ENCODE peak calls at places on chromosomes 2 and 18, in seven cellular contexts. Z is fibroblast of pulmonary artery; J is cerebellum; I is Ammon's horn; L is CD8-positive, alpha-beta T cell; W is stimulated activated CD8-positive, alpha-beta memory T cell treated with anti-CD3 and anti-CD28 coated beads, Interleukin-7, amount 100 ng/mL, for 1 hour; C is NCI-H1092 treated with DMSO at 0.1 percent for 48 hours. R is an unnamed sample.

GRCh38 chr2:144587306-144587705 is 67.4 kb upstream of the ZEB2 start:
- DNase-seq in Z (no peak), J (no peak), I (no peak), L (no peak), W (no peak), C (no peak), R (no peak)

GRCh38 chr18:23495723-23496440 is 7.4 kb upstream of the RMC1 start:
- DNase-seq in Z (no peak), J (peak), I (no peak), L (no peak), W (no peak), C (peak), R (peak)

GRCh38 chr2:38406597-38407110 is 29.6 kb upstream of the ATL2 start:
- DNase-seq in Z (peak), J (no peak), I (no peak), L (no peak), W (no peak), C (no peak), R (no peak)

GRCh38 chr2:229728360-229728759 is 14.0 kb upstream of the DNER start:
- DNase-seq in Z (no peak), J (no peak), I (no peak), L (no peak), W (no peak), C (no peak), R (no peak)

GRCh38 chr2:226837787-226838603 is 2.1 kb downstream of the RHBDD1 start:
- DNase-seq in Z (no peak), J (no peak), I (no peak), L (no peak), W (no peak), C (no peak), R (no peak)

GRCh38 chr2:120227111-120227991 is 4.2 kb upstream of the TMEM185B start:
- DNase-seq in Z (no peak), J (no peak), I (no peak), L (no peak), W (no peak), C (no peak), R (no peak)

GRCh38 chr2:197269815-197270214 is 40.8 kb downstream of the ANKRD44 start:
- DNase-seq in Z (no peak), J (no peak), I (no peak), L (no peak), W (no peak), C (no peak), R (no peak)

GRCh38 chr2:149221898-149222297 is 108.5 kb upstream of the LYPD6 start:
- DNase-seq in Z (no peak), J (no peak), I (no peak), L (no peak), W (no peak), C (no peak), R (no peak)

GRCh38 chr2:158973511-158973956 is 5.1 kb downstream of the TANC1 start:
- DNase-seq in Z (no peak), J (no peak), I (no peak), L (no peak), W (no peak), C (peak), R (no peak)

GRCh38 chr2:98088261-98088660 is 1.3 kb downstream of the VWA3B start:
- DNase-seq in Z (no peak), J (no peak), I (peak), L (no peak), W (no peak), C (no peak), R (no peak)

GRCh38 chr2:227324671-227325055 is 388 bp upstream of the MFF start:
- DNase-seq in Z (no peak), J (peak), I (peak), L (no peak), W (no peak), C (no peak), R (no peak)

GRCh38 chr2:57888463-57888862 is 158.1 kb upstream of the VRK2 start:
- DNase-seq in Z (no peak), J (no peak), I (no peak), L (no peak), W (no peak), C (no peak), R (no peak)

GRCh38 chr2:60053791-60054190 is 499.7 kb downstream of the BCL11A start:
- DNase-seq in Z (no peak), J (no peak), I (no peak), L (no peak), W (no peak), C (no peak), R (no peak)

GRCh38 chr2:204180671-204181070 is 244.1 kb downstream of the ICOS start:
- DNase-seq in Z (no peak), J (no peak), I (no peak), L (no peak), W (no peak), C (peak), R (no peak)

GRCh38 chr18:34886162-34886561 is 155.1 kb upstream of the MAPRE2 start:
- DNase-seq in Z (no peak), J (no peak), I (no peak), L (no peak), W (no peak), C (no peak), R (no peak)

GRCh38 chr2:19949071-19949470 is 40.8 kb downstream of the WDR35 start:
- DNase-seq in Z (peak), J (no peak), I (no peak), L (no peak), W (no peak), C (no peak), R (no peak)

GRCh38 chr2:233600361-233600760 is 17.1 kb upstream of the UGT1A8 start:
- DNase-seq in Z (no peak), J (no peak), I (no peak), L (no peak), W (no peak), C (no peak), R (no peak)

GRCh38 chr2:25567406-25567805 is 106.0 kb downstream of the DTNB start:
- DNase-seq in Z (peak), J (peak), I (peak), L (no peak), W (no peak), C (peak), R (peak)

R was measured in cerebellar cortex.